ENCODE peak calls at places on chromosomes 1 and 21, in nine cellular contexts. B, W, F, M, N, Q, Y, C and S are unnamed samples.

GRCh38 chr1:21050031-21050430 is 126.7 kb downstream of the EIF4G3 start:
- DNase-seq in C (peak), B (no peak), Q (peak), Y (no peak), M (no peak), F (no peak), W (no peak), N (no peak), S (no peak)

GRCh38 chr1:204130178-204130577 is 21.7 kb downstream of the ETNK2 start:
- DNase-seq in Y (no peak), W (peak), Q (no peak), B (peak), N (no peak), M (no peak), C (no peak), F (no peak), S (no peak)

GRCh38 chr1:79745928-79746327 is 739.4 kb upstream of the ADGRL4 start:
- DNase-seq in B (peak), Q (no peak), M (no peak), F (no peak), C (peak), Y (no peak), W (no peak), N (no peak), S (no peak)

GRCh38 chr21:35035581-35035980 is 13.5 kb downstream of the RUNX1 start:
- DNase-seq in C (no peak), M (no peak), Y (no peak), N (no peak), B (no peak), Q (no peak), F (no peak), W (no peak), S (no peak)

GRCh38 chr1:222331765-222332164 is 216.1 kb downstream of the HHIPL2 start:
- DNase-seq in Y (no peak), M (no peak), Q (no peak), N (no peak), F (no peak), W (no peak), C (no peak), B (no peak), S (no peak)

GRCh38 chr1:3983181-3983580 is 83.1 kb upstream of the C1orf174 start:
- DNase-seq in N (no peak), B (no peak), W (no peak), F (no peak), C (no peak), Y (no peak), M (no peak), Q (no peak), S (no peak)

GRCh38 chr21:18499761-18500376 is 96.3 kb upstream of the TMPRSS15 start:
- DNase-seq in C (peak), N (no peak), M (no peak), Q (peak), F (peak), B (no peak), Y (no peak), W (no peak), S (no peak)

GRCh38 chr21:18041012-18041411 is 203.6 kb upstream of the CHODL start:
- DNase-seq in F (no peak), Q (peak), B (no peak), W (no peak), N (no peak), M (no peak), C (peak), Y (no peak), S (no peak)

GRCh38 chr1:7885513-7886298 is 32.8 kb upstream of the UTS2 start:
- DNase-seq in Q (no peak), W (no peak), Y (no peak), C (no peak), F (peak), M (no peak), N (no peak), B (no peak), S (no peak)

GRCh38 chr1:18256318-18257235 is 149.0 kb downstream of the IGSF21 start:
- DNase-seq in N (peak), Q (peak), Y (no peak), M (no peak), W (peak), C (peak), B (no peak), F (peak), S (no peak)

GRCh38 chr1:18957532-18958295 is 1.2 kb upstream of the IFFO2 start:
- DNase-seq in W (no peak), C (no peak), M (no peak), F (no peak), Y (no peak), B (no peak), N (no peak), Q (no peak), S (no peak)

GRCh38 chr21:43893536-43894205 is 28.6 kb downstream of the AGPAT3 start:
- DNase-seq in N (no peak), M (no peak), F (no peak), B (no peak), Q (peak), C (peak), Y (no peak), W (no peak), S (no peak)

GRCh38 chr1:198681247-198681646 is 42.4 kb downstream of the PTPRC start:
- DNase-seq in M (no peak), Q (peak), N (no peak), C (no peak), Y (no peak), W (no peak), F (no peak), B (no peak), S (no peak)

GRCh38 chr1:46362158-46362557 is 21.6 kb downstream of the NSUN4 start:
- DNase-seq in F (no peak), Y (no peak), W (no peak), C (no peak), M (no peak), N (no peak), Q (no peak), B (no peak), S (no peak)

GRCh38 chr21:27693376-27693775 is 726.5 kb upstream of the ADAMTS5 start:
- DNase-seq in Q (peak), B (no peak), M (no peak), W (no peak), N (no peak), Y (peak), C (peak), F (no peak), S (peak)

GRCh38 chr1:205440476-205441317 is 15.1 kb downstream of the BLACAT1 start:
- DNase-seq in N (peak), W (peak), Y (no peak), C (peak), F (peak), M (no peak), Q (peak), B (no peak), S (no peak)

GRCh38 chr1:66333463-66334232 is 200.3 kb upstream of the SGIP1 start:
- DNase-seq in Y (no peak), Q (peak), F (peak), W (no peak), N (peak), C (no peak), B (no peak), M (no peak), S (no peak)

GRCh38 chr1:50851466-50851865 is 108.6 kb downstream of the FAF1 start:
- DNase-seq in Y (no peak), M (no peak), N (no peak), W (no peak), C (no peak), Q (no peak), F (no peak), B (no peak), S (no peak)

GRCh38 chr1:199685369-199685768 is 342.1 kb upstream of the NR5A2 start:
- DNase-seq in Q (peak), C (peak), N (no peak), M (no peak), B (peak), Y (peak), F (no peak), W (no peak), S (peak)

GRCh38 chr1:107963601-107964396 is 1.2 kb downstream of the VAV3 start:
- DNase-seq in B (no peak), W (no peak), C (peak), F (peak), Y (no peak), M (no peak), N (peak), Q (peak), S (no peak)

GRCh38 chr1:237938553-237938952 is 47.8 kb upstream of the ZP4 start:
- DNase-seq in C (peak), M (no peak), W (no peak), F (peak), B (no peak), Q (no peak), N (no peak), Y (no peak), S (no peak)

GRCh38 chr21:32687946-32688345 is 39.9 kb downstream of the SYNJ1 start:
- DNase-seq in M (no peak), B (no peak), Q (no peak), Y (no peak), W (no peak), C (peak), N (no peak), F (no peak), S (no peak)

GRCh38 chr21:32137266-32137665 is 141.6 kb downstream of the MIS18A start:
- DNase-seq in C (no peak), Q (no peak), Y (no peak), B (no peak), W (no peak), F (no peak), N (no peak), M (no peak), S (no peak)

GRCh38 chr1:54464477-54465146 is 58.4 kb upstream of the SSBP3 start:
- DNase-seq in M (no peak), Y (no peak), Q (no peak), W (no peak), N (no peak), C (peak), F (no peak), B (no peak), S (no peak)

GRCh38 chr1:53483656-53484055 is 24.5 kb downstream of the DMRTB1 start:
- DNase-seq in W (no peak), B (no peak), M (no peak), Y (no peak), F (no peak), N (no peak), C (no peak), Q (no peak), S (no peak)

GRCh38 chr21:33871171-33871570 is 44.4 kb downstream of the ATP5PO start:
- DNase-seq in M (no peak), F (no peak), Y (no peak), N (no peak), B (no peak), C (peak), W (no peak), Q (peak), S (peak)

GRCh38 chr1:32933742-32934322 is 30.8 kb downstream of the RNF19B start:
- DNase-seq in Y (no peak), M (no peak), N (no peak), B (peak), W (no peak), F (peak), Q (peak), C (no peak), S (no peak)

GRCh38 chr1:225651872-225652725 is 824 bp downstream of the ENAH start:
- DNase-seq in N (no peak), M (no peak), Y (no peak), W (no peak), Q (peak), F (no peak), C (peak), B (no peak), S (no peak)

GRCh38 chr1:30761312-30762151 is 4.0 kb upstream of the LAPTM5 start:
- DNase-seq in N (no peak), F (no peak), W (no peak), C (no peak), B (no peak), M (no peak), Y (no peak), Q (peak), S (no peak)

GRCh38 chr1:98963359-98963758 is 41.3 kb downstream of the PLPPR5 start:
- DNase-seq in M (no peak), W (no peak), Q (peak), B (no peak), F (no peak), C (no peak), Y (peak), N (no peak), S (no peak)

GRCh38 chr1:62436039-62436465 is 797 bp upstream of the USP1 start:
- DNase-seq in N (peak), Q (no peak), W (peak), C (no peak), B (no peak), F (peak), M (no peak), Y (no peak), S (no peak)

GRCh38 chr1:166084613-166085012 is 82.2 kb downstream of the FAM78B start:
- DNase-seq in N (no peak), B (no peak), C (no peak), F (no peak), M (no peak), Q (no peak), W (no peak), Y (no peak), S (no peak)

GRCh38 chr1:116453481-116453880 is 80.4 kb downstream of the ATP1A1 start:
- DNase-seq in N (no peak), Q (no peak), B (peak), Y (no peak), M (no peak), F (no peak), C (no peak), W (no peak), S (no peak)

GRCh38 chr1:158117854-158118691 is 62.6 kb upstream of the CD1D start:
- DNase-seq in Q (peak), B (no peak), M (no peak), N (peak), W (peak), C (peak), F (peak), Y (no peak), S (no peak)
- TF ChIP-seq CTCF in Q (peak), B (peak), M (peak), N (peak), W (no peak), C (peak), F (peak), Y (peak), S (peak)

GRCh38 chr1:217135987-217136894 is 413.0 kb upstream of the ESRRG start:
- DNase-seq in Y (no peak), N (no peak), M (no peak), F (no peak), C (no peak), B (no peak), Q (no peak), W (no peak), S (no peak)

GRCh38 chr1:217136895-217137205 is 413.6 kb upstream of the ESRRG start:
- DNase-seq in M (no peak), B (no peak), W (no peak), Y (no peak), Q (no peak), C (no peak), N (no peak), F (no peak), S (no peak)

GRCh38 chr1:217134857-217135568 is 411.8 kb upstream of the ESRRG start:
- DNase-seq in M (no peak), Q (peak), W (no peak), F (no peak), B (no peak), N (peak), C (peak), Y (no peak), S (no peak)

GRCh38 chr1:217133958-217134856 is 411.0 kb upstream of the ESRRG start:
- DNase-seq in C (peak), Q (peak), Y (no peak), F (no peak), W (no peak), B (no peak), N (no peak), M (no peak), S (no peak)

DNA sequence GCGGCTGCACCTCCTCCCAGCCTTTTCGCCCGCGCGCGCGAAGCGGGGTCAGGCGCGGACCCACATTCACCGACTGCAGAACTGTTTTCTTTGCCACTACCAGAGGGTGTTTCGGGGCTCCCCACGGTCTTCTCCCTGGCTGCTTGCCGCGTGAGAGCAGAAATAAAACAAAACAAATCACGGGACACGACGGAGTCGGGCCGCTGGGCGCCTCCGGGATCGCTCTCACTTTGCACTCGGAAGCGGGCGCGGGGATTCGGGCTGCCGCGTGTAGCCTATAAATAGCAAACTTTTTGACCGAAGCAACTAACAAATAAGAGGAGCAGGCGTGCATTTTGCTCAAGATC is 412.3 kb upstream of the ESRRG start:
- DNase-seq in B (no peak), M (no peak), Q (peak), F (no peak), N (peak), Y (no peak), C (no peak), W (no peak), S (no peak)
- H3K4me3 ChIP-seq in B (no peak), M (peak), Q (peak), F (no peak), N (peak), Y (peak), C (peak), W (no peak), S (peak)

GRCh38 chr21:41612674-41613250 is 104.8 kb upstream of the TMPRSS2 start:
- DNase-seq in M (no peak), C (peak), F (peak), W (peak), Y (peak), B (peak), Q (peak), N (peak), S (peak)

GRCh38 chr21:41611441-41611840 is 103.5 kb upstream of the TMPRSS2 start:
- DNase-seq in C (no peak), Y (no peak), W (no peak), Q (no peak), F (no peak), M (no peak), B (no peak), N (no peak), S (no peak)

GRCh38 chr21:41610042-41610839 is 102.3 kb upstream of the TMPRSS2 start:
- DNase-seq in Y (no peak), B (no peak), F (peak), W (no peak), M (no peak), C (peak), Q (peak), N (peak), S (no peak)

GRCh38 chr21:41613421-41613998 is 105.6 kb upstream of the TMPRSS2 start:
- DNase-seq in Q (no peak), B (no peak), Y (no peak), F (no peak), W (no peak), C (no peak), N (no peak), M (no peak), S (no peak)

DNA sequence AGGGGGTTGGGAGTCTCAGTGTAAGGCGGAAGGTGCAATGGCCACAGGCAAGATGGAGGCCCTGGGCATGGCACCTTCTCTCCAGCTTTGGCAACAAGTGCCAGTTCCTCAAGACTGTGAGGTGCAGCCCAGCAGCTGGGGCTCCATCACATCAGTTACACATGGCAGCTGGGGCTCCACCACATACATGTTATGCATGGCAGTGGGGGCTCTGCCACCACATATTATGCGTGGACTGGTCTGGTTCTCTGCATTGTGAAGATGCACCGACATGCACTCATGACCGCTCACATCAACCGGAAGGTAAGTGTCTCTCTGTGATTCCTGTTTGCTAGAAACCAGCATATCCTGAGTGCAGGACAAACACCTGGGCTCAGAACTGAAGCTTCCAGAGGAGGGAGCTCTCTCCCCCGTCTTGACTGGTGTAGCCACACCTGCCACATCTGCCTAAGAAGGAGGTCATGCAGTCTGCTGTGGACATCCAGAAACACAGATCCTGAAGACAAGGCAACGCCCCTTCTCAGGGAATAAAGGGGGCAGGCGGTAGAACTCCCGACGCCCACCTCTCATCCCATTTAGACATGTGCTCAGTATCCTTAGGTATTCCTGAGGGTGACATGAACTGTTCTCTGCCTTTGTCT is 104.1 kb upstream of the TMPRSS2 start:
- DNase-seq in N (no peak), F (peak), C (peak), M (no peak), W (no peak), B (peak), Q (no peak), Y (no peak), S (no peak)
- TF ChIP-seq CTCF in N (no peak), F (no peak), C (peak), M (no peak), W (no peak), B (no peak), Q (peak), Y (peak), S (peak)

DNA sequence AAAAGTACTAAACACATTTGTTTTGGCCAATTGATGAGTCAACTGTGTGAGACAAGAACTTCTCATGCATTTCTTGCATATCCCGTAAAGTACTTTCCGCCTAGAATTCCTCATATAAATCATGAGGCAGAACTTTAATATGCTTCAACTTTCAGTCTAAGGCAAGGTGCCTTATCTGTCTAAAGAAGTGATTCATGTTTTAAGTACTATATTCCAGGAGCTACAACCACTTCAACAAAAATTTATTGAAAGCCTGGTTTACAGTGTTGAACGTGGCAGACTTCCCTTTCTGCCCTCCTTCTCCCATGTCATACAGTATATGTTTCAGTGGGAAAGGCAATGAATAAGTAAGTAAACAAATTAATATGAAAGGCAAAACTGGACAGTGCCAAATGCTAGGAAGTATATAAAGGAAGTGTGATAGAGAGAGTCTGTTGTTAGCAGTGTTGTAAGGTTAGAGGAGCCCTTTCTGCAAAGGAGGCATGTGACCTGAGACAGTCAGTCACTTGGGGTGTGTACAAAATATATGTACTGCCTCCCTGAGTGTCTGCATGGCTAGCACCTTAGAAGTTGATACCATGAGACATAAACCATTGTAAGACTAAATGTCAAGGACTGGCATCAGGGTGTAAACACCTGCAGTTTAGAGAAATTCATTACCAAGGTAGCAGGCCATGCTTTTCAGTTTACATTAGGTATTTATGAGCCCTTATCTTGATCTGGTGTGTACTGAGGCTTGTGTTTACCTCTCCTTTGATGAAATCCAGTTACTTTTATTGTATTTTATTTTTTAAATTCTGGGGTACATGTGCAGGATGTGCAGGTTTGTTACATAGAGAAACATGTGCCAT is 362.3 kb downstream of the SRGAP2C start:
- DNase-seq in B (peak), M (no peak), N (no peak), W (no peak), Q (no peak), Y (peak), F (no peak), C (peak), S (peak)
- H3K4me3 ChIP-seq in B (no peak), M (no peak), N (no peak), W (no peak), Q (no peak), Y (no peak), F (no peak), C (no peak), S (no peak)

GRCh38 chr21:21226472-21226871 is 228.3 kb downstream of the NCAM2 start:
- DNase-seq in Y (no peak), Q (no peak), C (peak), W (no peak), B (no peak), F (no peak), M (no peak), N (no peak), S (no peak)

GRCh38 chr21:21236981-21237380 is 238.8 kb downstream of the NCAM2 start:
- DNase-seq in M (no peak), Q (no peak), C (no peak), W (no peak), F (no peak), B (no peak), Y (no peak), N (no peak), S (no peak)

GRCh38 chr21:21230672-21231071 is 232.5 kb downstream of the NCAM2 start:
- DNase-seq in W (no peak), N (no peak), M (no peak), Y (no peak), F (no peak), Q (peak), B (no peak), C (peak), S (no peak)

GRCh38 chr21:21232320-21232719 is 234.1 kb downstream of the NCAM2 start:
- DNase-seq in M (no peak), B (no peak), C (peak), Q (peak), Y (peak), F (peak), N (no peak), W (no peak), S (no peak)
- TF ChIP-seq CTCF in M (no peak), B (peak), C (peak), Q (peak), Y (peak), F (peak), N (peak), W (no peak), S (peak)